ENCODE peak calls at places on chromosomes 7 and 10, in ten cellular contexts. J, M, O, D, L, B, N, X, K and A are unnamed samples.

GRCh38 chr10:36629476-36629875 is 495.9 kb upstream of the ANKRD30A start:
- DNase-seq in L (no peak), O (no peak), D (no peak), K (no peak), X (no peak), J (no peak), M (no peak), N (no peak), B (no peak), A (no peak)

GRCh38 chr10:125001313-125002043 is 59.6 kb downstream of the ZRANB1 start:
- DNase-seq in L (no peak), J (peak), D (no peak), N (peak), M (no peak), X (no peak), B (no peak), K (no peak), O (no peak), A (no peak)

GRCh38 chr7:106693659-106694353 is 32.8 kb upstream of the CCDC71L start:
- DNase-seq in B (no peak), D (no peak), L (no peak), J (no peak), M (no peak), X (no peak), K (no peak), O (no peak), N (no peak), A (no peak)

GRCh38 chr7:113976508-113976907 is 57.7 kb upstream of the PPP1R3A start:
- DNase-seq in J (no peak), M (no peak), D (no peak), K (no peak), L (no peak), N (no peak), O (no peak), X (no peak), B (no peak), A (no peak)

GRCh38 chr7:5382281-5383041 is 41.2 kb downstream of the TNRC18 start:
- DNase-seq in J (peak), B (peak), O (no peak), K (peak), X (no peak), D (no peak), L (no peak), N (peak), M (no peak), A (no peak)

GRCh38 chr10:47029181-47029971 is 118.1 kb downstream of the PTPN20 start:
- DNase-seq in B (no peak), K (no peak), D (no peak), M (no peak), N (no peak), X (no peak), L (no peak), J (no peak), O (no peak), A (no peak)

GRCh38 chr10:76055963-76056362 is 624.5 kb downstream of the LRMDA start:
- DNase-seq in K (no peak), N (no peak), X (no peak), B (no peak), M (no peak), J (no peak), O (no peak), L (no peak), D (no peak), A (no peak)

GRCh38 chr10:132133005-132133404 is 53.7 kb upstream of the DPYSL4 start:
- DNase-seq in K (no peak), N (no peak), O (no peak), J (no peak), M (no peak), X (no peak), D (no peak), L (no peak), B (no peak), A (no peak)

GRCh38 chr10:24463683-24464426 is 254.9 kb downstream of the KIAA1217 start:
- DNase-seq in J (no peak), O (no peak), K (peak), L (no peak), N (no peak), B (no peak), M (no peak), X (no peak), D (peak), A (no peak)

GRCh38 chr7:22884911-22885823 is 62.5 kb upstream of the TOMM7 start:
- DNase-seq in O (peak), N (no peak), K (no peak), X (no peak), L (no peak), B (no peak), M (no peak), D (no peak), J (no peak), A (no peak)

GRCh38 chr10:78177431-78178185 is 143.9 kb downstream of the RPS24 start:
- DNase-seq in X (no peak), D (no peak), O (no peak), B (no peak), K (no peak), L (no peak), N (no peak), J (no peak), M (no peak), A (no peak)

GRCh38 chr10:47369251-47369894 is 14.7 kb downstream of the ZNF488 start:
- DNase-seq in J (no peak), M (no peak), D (no peak), O (no peak), X (no peak), N (no peak), K (no peak), L (no peak), B (no peak), A (no peak)

GRCh38 chr7:30744075-30744417 is 7.9 kb upstream of the INMT start:
- DNase-seq in O (no peak), K (no peak), M (no peak), N (no peak), X (no peak), L (no peak), B (no peak), D (no peak), J (no peak), A (no peak)

GRCh38 chr10:23432161-23432560 is 6.7 kb upstream of the OTUD1 start:
- DNase-seq in O (no peak), D (no peak), J (no peak), X (no peak), N (no peak), L (no peak), K (no peak), B (no peak), M (no peak), A (no peak)

GRCh38 chr10:70560511-70560931 is 42.0 kb downstream of the PRF1 start:
- DNase-seq in L (no peak), M (no peak), D (no peak), B (no peak), N (peak), K (no peak), J (no peak), O (no peak), X (no peak), A (no peak)

GRCh38 chr10:4057725-4058513 is 272.9 kb upstream of the KLF6 start:
- DNase-seq in N (no peak), O (no peak), X (no peak), D (no peak), K (peak), J (no peak), L (no peak), M (no peak), B (no peak), A (no peak)

GRCh38 chr10:43395571-43396060 is 13.4 kb downstream of the HNRNPF start:
- DNase-seq in B (no peak), X (peak), O (no peak), M (no peak), N (no peak), K (peak), J (no peak), D (peak), L (no peak), A (no peak)

GRCh38 chr10:92590623-92591549 is 2.0 kb upstream of the KIF11 start:
- DNase-seq in L (no peak), J (peak), M (peak), O (no peak), N (peak), D (peak), X (no peak), B (peak), K (peak), A (no peak)

GRCh38 chr7:100516135-100516812 is 22.7 kb upstream of the AGFG2 start:
- DNase-seq in D (peak), X (peak), M (no peak), N (no peak), K (peak), B (no peak), L (no peak), J (no peak), O (peak), A (peak)

GRCh38 chr10:7642612-7643011 is 24.2 kb downstream of the ITIH5 start:
- DNase-seq in D (no peak), X (no peak), M (no peak), J (no peak), N (no peak), B (no peak), K (no peak), L (no peak), O (no peak), A (no peak)

GRCh38 chr10:75514830-75515229 is 83.4 kb downstream of the LRMDA start:
- DNase-seq in K (no peak), M (no peak), O (no peak), D (no peak), B (no peak), J (no peak), N (no peak), X (no peak), L (no peak), A (no peak)

GRCh38 chr7:102896585-102896984 is 16.2 kb upstream of the LRRC17 start:
- DNase-seq in N (no peak), D (no peak), X (no peak), K (no peak), L (no peak), J (no peak), O (no peak), B (no peak), M (no peak), A (no peak)

GRCh38 chr7:69245646-69246045 is 352.6 kb upstream of the AUTS2 start:
- DNase-seq in B (no peak), O (no peak), X (no peak), J (no peak), L (no peak), N (no peak), M (no peak), K (peak), D (no peak), A (no peak)

GRCh38 chr10:80498833-80499671 is 38.6 kb upstream of the SH2D4B start:
- DNase-seq in N (no peak), D (peak), M (no peak), L (no peak), X (peak), J (peak), K (peak), O (no peak), B (no peak), A (no peak)

GRCh38 chr7:26993816-26994810 is 101.7 kb downstream of the HOXA1 start:
- DNase-seq in M (no peak), K (peak), J (no peak), N (no peak), X (no peak), D (no peak), B (no peak), L (no peak), O (no peak), A (no peak)

GRCh38 chr10:1425886-1426285 is 311.4 kb downstream of the ADARB2 start:
- DNase-seq in X (no peak), J (no peak), K (no peak), B (no peak), N (no peak), O (no peak), D (no peak), M (no peak), L (no peak), A (no peak)

GRCh38 chr7:148962823-148963582 is 65.3 kb downstream of the PDIA4 start:
- DNase-seq in N (no peak), X (peak), B (peak), M (peak), L (peak), K (peak), O (peak), D (peak), J (peak), A (peak)

GRCh38 chr7:129557686-129558481 is 53.6 kb upstream of the NRF1 start:
- DNase-seq in L (no peak), J (peak), O (no peak), X (no peak), K (no peak), M (no peak), B (no peak), N (no peak), D (no peak), A (no peak)

GRCh38 chr10:98675902-98676301 is 229.2 kb upstream of the HPS1 start:
- DNase-seq in D (no peak), O (no peak), K (no peak), X (no peak), L (no peak), N (no peak), B (no peak), J (no peak), M (no peak), A (no peak)

GRCh38 chr7:108129018-108129965 is 869 bp downstream of the LAMB4 start:
- DNase-seq in B (no peak), O (no peak), X (no peak), D (no peak), M (no peak), N (no peak), J (no peak), K (no peak), L (no peak), A (no peak)

GRCh38 chr10:79444243-79445119 is 943 bp downstream of the ZCCHC24 start:
- DNase-seq in J (peak), X (peak), M (no peak), B (no peak), L (no peak), N (peak), O (peak), K (peak), D (peak), A (peak)

GRCh38 chr10:78470267-78471103 is 436.8 kb downstream of the RPS24 start:
- DNase-seq in M (peak), O (no peak), X (no peak), B (peak), J (no peak), K (no peak), N (no peak), L (no peak), D (no peak), A (no peak)

GRCh38 chr7:105246195-105247078 is 142.3 kb downstream of the SRPK2 start:
- DNase-seq in M (no peak), L (peak), X (no peak), D (no peak), O (no peak), B (no peak), N (no peak), K (no peak), J (no peak), A (no peak)